ENCODE peak calls at places on chromosomes 13 and 19, in four cellular contexts. V is WTC11, Y is K562, I is HepG2. F is an unnamed sample.

GRCh38 chr19:29596080-29596479 is 10.0 kb upstream of the POP4 start:
- DNase-seq in V (no peak), Y (peak), I (no peak), F (no peak)

GRCh38 chr19:46963093-46963734 is 56.4 kb upstream of the NPAS1 start:
- DNase-seq in V (no peak), Y (no peak), I (no peak), F (no peak)

GRCh38 chr19:48419158-48419920 is 25.9 kb downstream of the GRIN2D start:
- DNase-seq in V (peak), Y (peak), I (no peak), F (peak)

GRCh38 chr13:39016789-39017188 is 21.1 kb downstream of the PROSER1 start:
- DNase-seq in V (no peak), Y (peak), I (peak), F (peak)

GRCh38 chr19:41792513-41793413 is 3.6 kb upstream of the CEACAM3 start:
- DNase-seq in V (peak), Y (peak), I (peak), F (peak)

GRCh38 chr19:19628499-19629134 is 597 bp upstream of the LPAR2 start:
- DNase-seq in V (peak), Y (no peak), I (no peak), F (no peak)

GRCh38 chr13:47480121-47480520 is 521.0 kb downstream of the SUCLA2 start:
- DNase-seq in V (no peak), Y (no peak), I (no peak), F (no peak)

GRCh38 chr13:37791699-37792098 is 77.9 kb downstream of the TRPC4 start:
- DNase-seq in V (no peak), Y (no peak), I (no peak), F (no peak)

GRCh38 chr13:112961457-112962369 is 7.3 kb upstream of the MCF2L start:
- DNase-seq in V (no peak), Y (no peak), I (no peak), F (no peak)

GRCh38 chr19:35056513-35057063 is 15.1 kb downstream of the HPN start:
- DNase-seq in V (no peak), Y (no peak), I (no peak), F (no peak)

GRCh38 chr19:51318687-51319675 is 7.5 kb downstream of the IGLON5 start:
- DNase-seq in V (no peak), Y (no peak), I (no peak), F (no peak)

GRCh38 chr13:36163809-36164308 is 32.7 kb upstream of the DCLK1 start:
- DNase-seq in V (no peak), Y (no peak), I (no peak), F (peak)

GRCh38 chr19:15864824-15865223 is 33.0 kb downstream of the CYP4F2 start:
- DNase-seq in V (no peak), Y (no peak), I (no peak), F (no peak)

GRCh38 chr19:12527034-12527836 is 24.0 kb downstream of the ZNF564 start:
- DNase-seq in V (no peak), Y (no peak), I (no peak), F (no peak)

GRCh38 chr13:32211788-32212187 is 103.4 kb downstream of the ZAR1L start:
- DNase-seq in V (no peak), Y (no peak), I (no peak), F (no peak)

GRCh38 chr13:46057251-46058015 is 4.9 kb upstream of the ZC3H13 start:
- DNase-seq in V (no peak), Y (no peak), I (no peak), F (no peak)

GRCh38 chr13:96781141-96781540 is 213.1 kb downstream of the OXGR1 start:
- DNase-seq in V (no peak), Y (no peak), I (no peak), F (no peak)

GRCh38 chr13:73618275-73618865 is 515.8 kb downstream of the KLF12 start:
- DNase-seq in V (no peak), Y (no peak), I (peak), F (peak)

GRCh38 chr13:98821372-98822237 is 69.1 kb upstream of the SLC15A1 start:
- DNase-seq in V (no peak), Y (no peak), I (peak), F (no peak)

GRCh38 chr13:44816701-44817684 is 172.3 kb downstream of the NUFIP1 start:
- DNase-seq in V (no peak), Y (no peak), I (no peak), F (no peak)

GRCh38 chr19:29876414-29876813 is 64.6 kb downstream of the CCNE1 start:
- DNase-seq in V (no peak), Y (no peak), I (no peak), F (no peak)

GRCh38 chr13:95067303-95067702 is 233.9 kb downstream of the ABCC4 start:
- DNase-seq in V (no peak), Y (no peak), I (no peak), F (no peak)

DNA sequence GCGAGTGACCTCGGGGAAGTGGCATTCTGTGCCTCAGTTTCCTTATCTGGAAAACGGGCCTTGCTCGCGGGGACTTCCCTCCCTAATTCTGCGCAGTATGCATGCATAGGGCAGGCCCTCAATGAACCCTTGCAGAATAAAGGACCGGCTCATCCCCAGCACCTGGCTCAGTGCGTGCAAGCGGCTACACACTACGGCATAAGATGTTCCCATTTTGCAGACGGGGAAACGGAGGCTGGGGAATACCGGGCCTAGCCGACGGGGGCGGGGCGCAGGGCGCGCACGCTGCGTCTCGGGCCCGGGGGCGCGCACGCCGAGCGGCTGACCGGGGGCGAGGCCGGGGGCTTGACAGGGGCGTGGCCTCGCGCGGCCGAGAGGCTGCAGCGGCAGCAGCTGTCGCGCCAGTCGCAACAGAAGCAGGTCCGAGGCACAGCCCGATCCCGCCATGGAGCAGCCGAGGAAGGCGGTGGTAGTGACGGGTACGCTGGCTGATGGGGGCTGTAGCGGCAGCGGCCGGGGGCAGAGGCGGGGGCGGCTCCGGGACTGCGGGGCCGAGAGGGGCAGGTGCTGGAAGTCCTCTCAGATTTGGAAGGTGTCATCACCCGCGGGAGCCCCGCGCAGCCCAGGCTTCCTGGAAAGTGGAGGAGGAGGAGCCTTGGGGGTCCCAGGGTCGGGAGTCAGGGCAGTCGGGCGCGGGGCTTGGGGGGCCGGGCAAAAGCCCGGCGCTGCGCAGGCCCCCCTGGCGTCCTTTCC is at the start of gene PGPEP1:
- DNase-seq in V (peak), Y (peak), I (no peak), F (peak)
- TF ChIP-seq ELF4 in V (no peak), Y (no peak), I (no peak), F (no peak)

GRCh38 chr13:76937416-76937815 is 10.9 kb upstream of the ACOD1 start:
- DNase-seq in V (no peak), Y (no peak), I (no peak), F (no peak)
- TF ChIP-seq ELF4 in V (no peak), Y (no peak), I (no peak), F (no peak)

GRCh38 chr19:55368106-55368505 is 2.2 kb downstream of the IL11 start:
- DNase-seq in V (no peak), Y (no peak), I (no peak), F (no peak)

GRCh38 chr19:55369651-55370304 is 485 bp downstream of the IL11 start:
- DNase-seq in V (peak), Y (peak), I (no peak), F (peak)

GRCh38 chr19:55370305-55370988 is at the start of gene IL11:
- DNase-seq in V (no peak), Y (no peak), I (no peak), F (no peak)

GRCh38 chr19:55366790-55367189 is 3.5 kb downstream of the IL11 start:
- DNase-seq in V (no peak), Y (no peak), I (no peak), F (no peak)

DNA sequence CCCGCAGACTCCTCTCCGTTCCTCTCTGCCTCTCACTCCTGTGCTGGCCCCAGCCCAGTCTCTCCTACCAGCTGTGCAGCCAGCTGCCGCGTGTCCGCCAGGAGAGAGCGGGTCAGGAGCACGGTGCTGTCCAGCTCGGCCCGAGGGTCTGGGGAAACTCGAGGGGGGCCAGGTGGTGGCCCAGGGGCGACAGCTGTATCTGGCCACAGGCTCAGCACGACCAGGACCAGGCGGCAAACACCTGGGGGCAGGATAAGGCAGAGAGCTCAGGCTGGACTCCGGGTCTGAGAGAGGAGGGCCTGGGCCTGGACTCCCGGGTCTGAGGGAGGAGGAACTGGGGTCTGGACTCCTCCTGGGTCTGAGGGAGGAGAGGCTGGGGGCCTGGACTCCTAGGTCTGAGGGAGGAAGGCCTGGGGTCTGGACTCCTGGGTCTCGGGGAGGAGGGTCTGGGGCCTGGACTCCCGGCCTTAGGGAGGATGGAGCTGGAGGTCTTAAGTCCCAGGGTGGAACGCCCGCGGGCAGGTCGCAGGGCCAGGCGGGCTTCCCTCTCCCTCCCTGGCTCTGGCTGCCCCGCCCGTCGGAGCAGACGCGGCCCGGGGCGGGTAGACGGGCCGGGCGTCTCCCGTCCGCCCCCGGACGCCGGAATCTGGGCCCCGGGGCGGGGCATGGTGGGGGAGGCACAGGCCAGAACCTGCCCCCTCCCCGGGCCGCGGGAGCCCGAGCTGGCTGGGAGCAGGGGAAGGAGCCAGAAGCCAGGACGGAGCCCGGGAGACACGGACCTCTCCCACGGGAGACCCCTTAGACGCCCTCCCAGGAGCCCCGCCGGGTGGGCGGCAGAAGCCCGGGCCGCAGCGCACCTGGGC is 1.3 kb downstream of the IL11 start:
- DNase-seq in V (peak), Y (peak), I (no peak), F (no peak)
- TF ChIP-seq ELF4 in V (no peak), Y (no peak), I (no peak), F (no peak)

DNA sequence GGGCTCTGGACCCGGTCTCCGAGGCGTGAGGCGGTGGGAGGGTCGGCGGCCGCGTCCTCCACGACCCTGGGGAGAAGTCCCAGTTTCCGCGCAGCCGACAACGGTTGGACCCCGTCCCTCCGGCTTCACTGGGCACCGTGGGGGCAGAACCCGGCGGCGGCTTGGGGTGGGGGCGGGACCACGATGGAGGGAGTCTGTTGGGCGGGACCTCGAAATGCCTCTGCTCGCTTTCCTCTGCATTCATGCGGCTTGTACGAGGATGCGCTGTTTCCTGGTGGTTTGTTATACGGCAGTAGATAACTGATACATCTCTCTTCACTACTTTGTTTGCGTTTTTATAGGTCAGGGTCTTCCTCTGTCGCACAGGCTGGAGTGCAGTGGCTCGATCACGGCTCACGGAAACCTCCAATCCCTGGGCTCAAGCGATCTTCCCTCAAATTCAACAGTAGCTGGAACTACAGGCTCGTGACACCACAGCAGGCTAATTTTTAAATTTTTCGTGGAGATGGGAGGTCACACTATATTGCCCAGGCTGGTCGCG is 24.6 kb upstream of the ZNF846 start:
- DNase-seq in V (no peak), Y (peak), I (no peak), F (no peak)
- TF ChIP-seq ELF4 in V (peak), Y (no peak), I (no peak), F (no peak)

GRCh38 chr13:50829896-50830295 is 13.6 kb downstream of the DLEU7 start:
- DNase-seq in V (no peak), Y (no peak), I (no peak), F (no peak)

GRCh38 chr13:50826035-50826434 is 17.5 kb downstream of the DLEU7 start:
- DNase-seq in V (no peak), Y (no peak), I (no peak), F (no peak)

GRCh38 chr13:50831510-50831909 is 12.0 kb downstream of the DLEU7 start:
- DNase-seq in V (no peak), Y (no peak), I (no peak), F (no peak)

DNA sequence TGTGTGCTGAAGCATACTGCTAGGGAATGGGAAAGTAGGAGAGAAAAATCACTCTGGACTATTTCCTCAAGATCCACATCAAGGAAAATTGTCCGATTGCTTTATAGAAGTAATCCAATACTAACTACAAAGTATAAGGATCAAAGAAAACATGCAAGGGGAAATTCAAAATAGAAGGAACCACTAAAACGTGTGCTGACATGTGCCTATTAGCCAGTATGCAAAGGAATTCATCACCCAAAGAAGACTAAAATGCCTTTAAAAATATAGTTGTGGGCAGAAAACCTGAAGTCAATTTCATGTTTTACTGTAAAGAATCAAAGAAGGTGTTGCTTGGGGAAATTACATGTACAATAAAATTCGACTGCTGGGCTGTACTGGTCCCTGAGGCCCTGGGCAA is 14.3 kb downstream of the DLEU7 start:
- DNase-seq in V (no peak), Y (no peak), I (no peak), F (no peak)
- TF ChIP-seq ELF4 in V (no peak), Y (no peak), I (no peak), F (no peak)